ENCODE peak calls at places on chromosome 15, in four cellular contexts. One of them, this sample, is unnamed.

GRCh38 chr15:41483115-41483514 is 10.6 kb upstream of the ITPKA start:
- DNase-seq in lung: no peak
- DNase-seq in IMR-90: no peak
- DNase-seq in small intestine: no peak
- DNase-seq in this sample: no peak

GRCh38 chr15:38864827-38865604 is 300.4 kb upstream of the RASGRP1 start:
- DNase-seq in lung: peak; percentile 35
- DNase-seq in IMR-90: peak; percentile 83
- DNase-seq in small intestine: no peak
- DNase-seq in this sample: no peak

GRCh38 chr15:58830556-58830955 is 59.5 kb downstream of the MINDY2 start:
- DNase-seq in lung: no peak
- DNase-seq in IMR-90: no peak
- DNase-seq in small intestine: no peak
- DNase-seq in this sample: no peak

GRCh38 chr15:53837263-53837662 is 77.8 kb upstream of the WDR72 start:
- DNase-seq in lung: peak; percentile 71
- DNase-seq in IMR-90: no peak
- DNase-seq in small intestine: peak; percentile 65
- DNase-seq in this sample: peak; percentile 78

GRCh38 chr15:43872416-43873020 is 45.7 kb downstream of the WDR76 start:
- DNase-seq in lung: no peak
- DNase-seq in IMR-90: peak; percentile 83
- DNase-seq in small intestine: peak; percentile 61
- DNase-seq in this sample: peak; percentile 11

GRCh38 chr15:101050647-101051290 is 131.6 kb downstream of the LRRK1 start:
- DNase-seq in lung: peak; percentile 21
- DNase-seq in IMR-90: no peak
- DNase-seq in small intestine: no peak
- DNase-seq in this sample: peak; percentile 4

GRCh38 chr15:50879016-50879415 is 29.5 kb upstream of the AP4E1 start:
- DNase-seq in lung: no peak
- DNase-seq in IMR-90: no peak
- DNase-seq in small intestine: peak; percentile 62
- DNase-seq in this sample: no peak

GRCh38 chr15:76470691-76471090 is 134.1 kb downstream of the ISL2 start:
- DNase-seq in lung: no peak
- DNase-seq in IMR-90: peak; percentile 67
- DNase-seq in small intestine: no peak
- DNase-seq in this sample: no peak

GRCh38 chr15:40379374-40379773 is 3.1 kb upstream of the KNSTRN start:
- DNase-seq in lung: no peak
- DNase-seq in IMR-90: no peak
- DNase-seq in small intestine: no peak
- DNase-seq in this sample: no peak

GRCh38 chr15:96870510-96871039 is 540.1 kb downstream of the NR2F2 start:
- DNase-seq in lung: no peak
- DNase-seq in IMR-90: no peak
- DNase-seq in small intestine: no peak
- DNase-seq in this sample: no peak

GRCh38 chr15:56817690-56818089 is 84.4 kb upstream of the ZNF280D start:
- DNase-seq in lung: no peak
- DNase-seq in IMR-90: no peak
- DNase-seq in small intestine: no peak
- DNase-seq in this sample: no peak

GRCh38 chr15:90814193-90814811 is 54.1 kb upstream of the FURIN start:
- DNase-seq in lung: no peak
- DNase-seq in IMR-90: peak; percentile 38
- DNase-seq in small intestine: no peak
- DNase-seq in this sample: no peak

GRCh38 chr15:47744496-47744895 is 27.2 kb downstream of the SEMA6D start:
- DNase-seq in lung: no peak
- DNase-seq in IMR-90: no peak
- DNase-seq in small intestine: peak; percentile 87
- DNase-seq in this sample: no peak

GRCh38 chr15:64574220-64574994 is 114.0 kb downstream of the ZNF609 start:
- DNase-seq in lung: no peak
- DNase-seq in IMR-90: peak; percentile 75
- DNase-seq in small intestine: peak; percentile 18
- DNase-seq in this sample: no peak

GRCh38 chr15:58387130-58387529 is 44.7 kb upstream of the LIPC start:
- DNase-seq in lung: no peak
- DNase-seq in IMR-90: peak; percentile 84
- DNase-seq in small intestine: no peak
- DNase-seq in this sample: no peak

GRCh38 chr15:39341238-39341637 is 239.6 kb upstream of the THBS1 start:
- DNase-seq in lung: no peak
- DNase-seq in IMR-90: no peak
- DNase-seq in small intestine: no peak
- DNase-seq in this sample: no peak

GRCh38 chr15:94586099-94586498 is 354.7 kb downstream of the MCTP2 start:
- DNase-seq in lung: no peak
- DNase-seq in IMR-90: no peak
- DNase-seq in small intestine: no peak
- DNase-seq in this sample: no peak

GRCh38 chr15:69529141-69529540 is 76.5 kb downstream of the RPLP1 start:
- DNase-seq in lung: no peak
- DNase-seq in IMR-90: no peak
- DNase-seq in small intestine: no peak
- DNase-seq in this sample: no peak

GRCh38 chr15:69531302-69532027 is 78.8 kb downstream of the RPLP1 start:
- DNase-seq in lung: no peak
- DNase-seq in IMR-90: no peak
- DNase-seq in small intestine: no peak
- DNase-seq in this sample: no peak

GRCh38 chr15:69532856-69533255 is 80.2 kb downstream of the RPLP1 start:
- DNase-seq in lung: no peak
- DNase-seq in IMR-90: no peak
- DNase-seq in small intestine: no peak
- DNase-seq in this sample: no peak

GRCh38 chr15:69532066-69532465 is 79.4 kb downstream of the RPLP1 start:
- DNase-seq in lung: no peak
- DNase-seq in IMR-90: no peak
- DNase-seq in small intestine: no peak
- DNase-seq in this sample: no peak

DNA sequence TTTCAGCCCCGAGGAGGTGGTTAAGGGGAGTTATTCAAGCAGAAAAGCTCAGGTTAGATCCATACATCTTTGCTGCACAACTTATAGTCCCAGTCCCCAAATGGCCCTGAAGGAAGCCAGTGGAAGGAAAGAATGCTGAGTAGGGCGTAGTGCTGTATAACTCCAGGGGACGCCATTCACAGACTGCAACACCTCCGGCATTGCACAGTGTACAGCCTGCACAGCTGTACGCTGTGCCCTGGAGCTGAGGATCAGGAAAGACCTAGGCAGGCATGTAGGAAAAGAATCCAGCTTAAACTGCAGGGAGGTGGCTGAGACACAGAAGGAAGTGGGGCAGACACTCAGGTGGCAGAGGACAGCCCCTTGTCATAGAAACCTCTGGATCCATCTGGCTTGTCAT is 77.6 kb downstream of the RPLP1 start:
- DNase-seq in lung: no peak
- DNase-seq in IMR-90: no peak
- DNase-seq in small intestine: no peak
- DNase-seq in this sample: no peak
- H3K4me1 ChIP-seq in lung: no peaks in the 10 kb centered on the region
- H3K4me1 ChIP-seq in IMR-90: peaks cover 9% of the 10 kb centered on the region
- H3K4me1 ChIP-seq in small intestine: no peaks in the 10 kb centered on the region
- H3K4me1 ChIP-seq in this sample: no peaks in the 10 kb centered on the region

GRCh38 chr15:52112203-52112750 is 298 bp downstream of the BCL2L10 start:
- DNase-seq in lung: no peak
- DNase-seq in IMR-90: no peak
- DNase-seq in small intestine: peak; percentile 59
- DNase-seq in this sample: peak; percentile 37
- H3K27me3 ChIP-seq in lung: no peaks in the 10 kb centered on the region
- H3K27me3 ChIP-seq in IMR-90: peaks cover 34% of the 10 kb centered on the region
- H3K27me3 ChIP-seq in small intestine: no peaks in the 10 kb centered on the region
- H3K27me3 ChIP-seq in this sample: peaks cover 38% of the 10 kb centered on the region

GRCh38 chr15:85496146-85496545 is 115.7 kb downstream of the AKAP13 start:
- DNase-seq in lung: no peak
- DNase-seq in IMR-90: no peak
- DNase-seq in small intestine: peak; percentile 72
- DNase-seq in this sample: no peak

GRCh38 chr15:85494035-85494793 is 113.8 kb downstream of the AKAP13 start:
- DNase-seq in lung: no peak
- DNase-seq in IMR-90: peak; percentile 95
- DNase-seq in small intestine: peak; percentile 97
- DNase-seq in this sample: no peak

GRCh38 chr15:85496551-85497545 is 116.4 kb downstream of the AKAP13 start:
- DNase-seq in lung: no peak
- DNase-seq in IMR-90: no peak
- DNase-seq in small intestine: no peak
- DNase-seq in this sample: no peak

GRCh38 chr15:85495096-85495495 is 114.7 kb downstream of the AKAP13 start:
- DNase-seq in lung: no peak
- DNase-seq in IMR-90: no peak
- DNase-seq in small intestine: no peak
- DNase-seq in this sample: no peak

GRCh38 chr15:85495542-85495941 is 115.1 kb downstream of the AKAP13 start:
- DNase-seq in lung: no peak
- DNase-seq in IMR-90: no peak
- DNase-seq in small intestine: no peak
- DNase-seq in this sample: no peak
- H3K4me1 ChIP-seq in lung: peaks cover 6% of the 10 kb centered on the region
- H3K4me1 ChIP-seq in IMR-90: peaks cover 8% of the 10 kb centered on the region
- H3K4me1 ChIP-seq in small intestine: peaks cover 4% of the 10 kb centered on the region
- H3K4me1 ChIP-seq in this sample: peaks cover 58% of the 10 kb centered on the region

GRCh38 chr15:93348711-93349110 is 259.7 kb upstream of the RGMA start:
- DNase-seq in lung: no peak
- DNase-seq in IMR-90: no peak
- DNase-seq in small intestine: no peak
- DNase-seq in this sample: no peak

GRCh38 chr15:93347917-93348316 is 258.9 kb upstream of the RGMA start:
- DNase-seq in lung: no peak
- DNase-seq in IMR-90: no peak
- DNase-seq in small intestine: no peak
- DNase-seq in this sample: no peak

DNA sequence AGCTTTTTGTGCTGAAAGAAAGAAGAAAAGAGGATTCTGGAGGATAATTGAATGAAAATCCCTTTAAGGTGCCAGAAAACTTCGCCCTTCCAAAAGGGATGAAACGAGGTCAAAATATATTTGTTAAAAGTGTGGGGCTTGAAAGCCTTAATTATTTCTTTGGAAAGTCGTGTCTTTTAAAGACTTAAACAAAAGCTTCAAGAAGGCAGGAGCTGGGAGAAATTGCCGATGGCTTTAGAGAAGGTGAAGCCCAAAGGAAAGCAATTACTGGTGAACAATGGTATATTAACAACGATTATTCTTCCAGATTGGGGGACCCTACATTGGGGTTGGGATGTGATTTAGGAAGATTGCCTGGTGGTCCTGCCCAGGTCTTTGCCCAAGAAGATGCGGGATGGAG is 260.1 kb upstream of the RGMA start:
- DNase-seq in lung: no peak
- DNase-seq in IMR-90: no peak
- DNase-seq in small intestine: no peak
- DNase-seq in this sample: no peak
- H3K27me3 ChIP-seq in lung: no peaks in the 10 kb centered on the region
- H3K27me3 ChIP-seq in IMR-90: no peaks in the 10 kb centered on the region
- H3K27me3 ChIP-seq in small intestine: no peaks in the 10 kb centered on the region
- H3K27me3 ChIP-seq in this sample: no peaks in the 10 kb centered on the region

DNA sequence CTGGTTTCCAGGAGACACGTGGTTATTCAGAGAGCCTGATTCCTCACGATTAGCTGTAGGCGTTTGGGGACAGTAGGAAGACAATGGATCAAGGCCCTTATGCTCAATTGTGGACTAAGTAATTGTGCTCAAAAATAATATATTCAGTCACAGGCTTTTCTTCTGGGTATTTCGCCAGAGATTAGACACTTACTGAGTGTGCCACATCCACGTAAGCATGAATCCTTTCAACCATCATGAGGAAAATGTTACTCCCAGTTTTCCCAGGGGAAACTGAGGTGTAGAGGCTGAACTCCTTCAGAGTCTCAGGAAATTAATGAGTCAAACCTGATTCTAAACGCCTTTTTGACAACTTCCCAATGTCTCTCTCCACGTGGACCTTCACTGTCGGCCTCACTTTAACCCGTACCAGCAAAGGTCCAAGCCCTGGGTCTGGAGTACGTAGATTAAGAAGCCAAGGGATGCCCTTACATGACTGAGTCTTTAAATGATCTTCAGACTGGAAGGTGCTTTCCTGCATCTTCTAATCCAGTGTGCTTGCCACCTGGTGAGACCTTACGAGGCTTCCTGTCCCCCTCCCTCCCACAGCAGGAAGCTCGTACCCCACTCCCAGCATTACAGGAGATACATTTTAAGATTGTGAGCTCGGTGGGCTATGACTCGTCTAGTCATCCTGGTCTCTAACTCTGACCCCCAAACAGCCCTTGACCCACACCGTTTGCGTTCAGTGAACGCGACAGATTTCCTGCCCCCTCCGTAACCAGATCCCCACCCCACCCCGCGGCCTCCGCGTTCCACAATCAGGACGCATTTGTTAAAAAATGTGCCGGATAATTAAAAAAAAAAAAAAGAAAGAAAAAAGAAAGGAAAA is 1.7 kb downstream of the PKM start:
- DNase-seq in lung: no peak
- DNase-seq in IMR-90: peak; percentile 24
- DNase-seq in small intestine: peak; percentile 36
- DNase-seq in this sample: no peak
- H3K4me1 ChIP-seq in lung: peaks cover 12% of the 10 kb centered on the region
- H3K4me1 ChIP-seq in IMR-90: peaks cover 18% of the 10 kb centered on the region
- H3K4me1 ChIP-seq in small intestine: peaks cover 13% of the 10 kb centered on the region
- H3K4me1 ChIP-seq in this sample: peaks cover 22% of the 10 kb centered on the region

GRCh38 chr15:73840771-73841170 is 32.6 kb upstream of the TBC1D21 start:
- DNase-seq in lung: no peak
- DNase-seq in IMR-90: no peak
- DNase-seq in small intestine: no peak
- DNase-seq in this sample: no peak
- H3K27me3 ChIP-seq in lung: no peaks in the 10 kb centered on the region
- H3K27me3 ChIP-seq in IMR-90: peaks cover 70% of the 10 kb centered on the region
- H3K27me3 ChIP-seq in small intestine: no peaks in the 10 kb centered on the region
- H3K27me3 ChIP-seq in this sample: peaks cover 25% of the 10 kb centered on the region

This sample was measured in transverse colon.